ENCODE peak calls at places on chromosomes 3 and 15, in six cellular contexts. I is stimulated activated CD8-positive, alpha-beta memory T cell treated with anti-CD3 and anti-CD28 coated beads, Interleukin-12 subunit alpha, Interleukin-12 subunit beta, amount 100 ng/mL, for 4 hours; C is NCI-H1694 treated with DMSO at 0.1 percent for 48 hours; V is ovary; P is foreskin melanocyte; W is stimulated activated CD4-positive, alpha-beta T cell treated with anti-CD3 and anti-CD28 coated beads, Interleukin-1b, Interleukin-23, amount 100 ng/mL, for 4 hours. U is an unnamed sample.
A peak's percentile ranks its signal among the peaks of the same experiment; 100 is the strongest.

GRCh38 chr3:105166893-105167292 is 199.8 kb upstream of the ALCAM start:
- DNase-seq in W (no peak), I (no peak), C (no peak), P (no peak), V (no peak), U (no peak)

GRCh38 chr3:180416111-180416541 is 185.8 kb upstream of the TTC14 start:
- DNase-seq in P (peak; percentile 94), W (no peak), V (no peak), C (no peak), I (no peak), U (no peak)

GRCh38 chr3:12986986-12987385 is 86.2 kb downstream of the IQSEC1 start:
- DNase-seq in P (no peak), V (no peak), I (no peak), W (no peak), C (no peak), U (no peak)

GRCh38 chr3:48695113-48695753 is 9.5 kb upstream of the NCKIPSD start:
- DNase-seq in W (no peak), I (no peak), P (no peak), V (peak; percentile 88), C (no peak), U (no peak)

GRCh38 chr3:52091566-52092290 is 35.4 kb upstream of the DUSP7 start:
- DNase-seq in P (no peak), V (no peak), C (no peak), I (no peak), W (no peak), U (peak; percentile 60)

GRCh38 chr15:60017538-60018199 is 13.6 kb downstream of the FOXB1 start:
- DNase-seq in V (no peak), P (no peak), C (no peak), I (no peak), W (no peak), U (no peak)

GRCh38 chr3:119352863-119353527 is 58.8 kb downstream of the ARHGAP31 start:
- DNase-seq in I (no peak), W (no peak), C (no peak), P (no peak), V (no peak), U (no peak)

GRCh38 chr15:57354436-57355123 is 21.7 kb upstream of the CGNL1 start:
- DNase-seq in C (no peak), W (no peak), P (no peak), V (no peak), I (no peak), U (no peak)

GRCh38 chr3:64098686-64099085 is 75.4 kb upstream of the PSMD6 start:
- DNase-seq in V (no peak), C (no peak), P (no peak), I (no peak), W (no peak), U (no peak)

GRCh38 chr3:195154793-195155535 is 116.0 kb downstream of the XXYLT1 start:
- DNase-seq in P (no peak), C (peak; percentile 75), V (peak; percentile 98), I (no peak), W (no peak), U (peak; percentile 79)

GRCh38 chr3:12838179-12838965 is 3.0 kb downstream of the RPL32 start:
- DNase-seq in V (no peak), I (no peak), W (no peak), P (no peak), C (no peak), U (no peak)

GRCh38 chr15:26620528-26620927 is 152.3 kb downstream of the GABRB3 start:
- DNase-seq in V (no peak), C (no peak), P (no peak), W (no peak), I (no peak), U (no peak)

GRCh38 chr15:50676799-50677483 is 9.7 kb downstream of the TRPM7 start:
- DNase-seq in I (no peak), C (no peak), W (no peak), V (no peak), P (no peak), U (no peak)

GRCh38 chr3:195855471-195856409 is 44.0 kb upstream of the MUC4 start:
- DNase-seq in C (no peak), P (no peak), V (no peak), I (no peak), W (no peak), U (peak; percentile 66)

GRCh38 chr3:193207290-193207689 is 33.7 kb upstream of the PLAAT1 start:
- DNase-seq in I (no peak), P (no peak), C (no peak), W (no peak), V (no peak), U (peak; percentile 66)

GRCh38 chr15:27873039-27873438 is 226.1 kb downstream of the OCA2 start:
- DNase-seq in V (no peak), C (no peak), W (no peak), P (no peak), I (no peak), U (no peak)

GRCh38 chr15:99486371-99487336 is 79.1 kb upstream of the MEF2A start:
- DNase-seq in W (no peak), I (no peak), C (peak; percentile 84), V (peak; percentile 79), P (peak; percentile 33), U (peak; percentile 92)

GRCh38 chr3:52454938-52455282 is 494 bp upstream of the NISCH start:
- DNase-seq in P (no peak), W (peak; percentile 13), I (no peak), C (no peak), V (no peak), U (no peak)

GRCh38 chr15:31236184-31237041 is 90.2 kb upstream of the KLF13 start:
- DNase-seq in V (peak; percentile 85), I (no peak), W (no peak), P (peak; percentile 82), C (peak; percentile 61), U (peak; percentile 93)

GRCh38 chr15:33621156-33621555 is 310.4 kb downstream of the RYR3 start:
- DNase-seq in I (no peak), P (no peak), C (no peak), W (no peak), V (no peak), U (peak; percentile 27)

GRCh38 chr15:66625531-66625930 is 59.7 kb upstream of the LCTL start:
- DNase-seq in V (no peak), P (no peak), C (no peak), I (no peak), W (no peak), U (no peak)

GRCh38 chr3:151901282-151901945 is 28.0 kb downstream of the SUCNR1 start:
- DNase-seq in P (no peak), V (no peak), I (no peak), C (no peak), W (no peak), U (no peak)

GRCh38 chr3:189488241-189488767 is 142.9 kb upstream of the TP63 start:
- DNase-seq in V (no peak), C (no peak), W (no peak), I (no peak), P (no peak), U (no peak)

GRCh38 chr15:40291088-40291574 is 8.3 kb upstream of the ANKRD63 start:
- DNase-seq in W (no peak), P (peak; percentile 38), C (no peak), V (peak; percentile 71), I (no peak), U (peak; percentile 63)

GRCh38 chr15:48028712-48029111 is 92.1 kb upstream of the SLC24A5 start:
- DNase-seq in P (no peak), I (no peak), C (no peak), W (no peak), V (no peak), U (no peak)

GRCh38 chr3:123790254-123791072 is 93.7 kb downstream of the MYLK start:
- DNase-seq in I (no peak), W (no peak), C (no peak), P (no peak), V (no peak), U (no peak)

GRCh38 chr3:81425198-81425868 is 336.1 kb downstream of the GBE1 start:
- DNase-seq in I (no peak), W (no peak), C (no peak), V (no peak), P (no peak), U (no peak)

GRCh38 chr3:139457066-139457465 is 19.2 kb downstream of the RBP2 start:
- DNase-seq in C (no peak), V (no peak), I (no peak), P (peak; percentile 85), W (no peak), U (no peak)

U was measured in NCI-H2171 treated with DMSO at 0.1 percent for 48 hours.